ENCODE peak calls at places on chromosomes 16 and 17, in nine cellular contexts. One of them, this sample, is unnamed.
A peak's percentile ranks its signal among the peaks of the same experiment; 100 is the strongest.

GRCh38 chr17:38579934-38580333 is 25.8 kb downstream of the SRCIN1 start:
- DNase-seq in keratinocyte: no peak
- DNase-seq in mammary epithelial cell: peak; percentile 44
- DNase-seq in fibroblast of lung: no peak
- DNase-seq in IMR-90: peak; percentile 13
- DNase-seq in GM12878: no peak
- DNase-seq in kidney: no peak
- DNase-seq in neural progenitor cell: peak; percentile 67
- DNase-seq in endodermal cell: peak; percentile 94
- DNase-seq in this sample: peak; percentile 20

GRCh38 chr17:78347453-78347852 is 12.4 kb downstream of the SOCS3 start:
- DNase-seq in keratinocyte: no peak
- DNase-seq in mammary epithelial cell: no peak
- DNase-seq in fibroblast of lung: no peak
- DNase-seq in IMR-90: no peak
- DNase-seq in GM12878: no peak
- DNase-seq in kidney: peak; percentile 70
- DNase-seq in neural progenitor cell: no peak
- DNase-seq in endodermal cell: no peak
- DNase-seq in this sample: no peak

GRCh38 chr16:58464916-58465731 is 34.8 kb upstream of the NDRG4 start:
- DNase-seq in keratinocyte: no peak
- DNase-seq in mammary epithelial cell: no peak
- DNase-seq in fibroblast of lung: no peak
- DNase-seq in IMR-90: no peak
- DNase-seq in GM12878: no peak
- DNase-seq in kidney: no peak
- DNase-seq in neural progenitor cell: peak; percentile 69
- DNase-seq in endodermal cell: peak; percentile 87
- DNase-seq in this sample: no peak

GRCh38 chr17:31094600-31095238 is at the start of gene NF1:
- DNase-seq in keratinocyte: peak; percentile 65
- DNase-seq in mammary epithelial cell: peak; percentile 93
- DNase-seq in fibroblast of lung: peak; percentile 94
- DNase-seq in IMR-90: peak; percentile 94
- DNase-seq in GM12878: peak; percentile 63
- DNase-seq in kidney: peak; percentile 98
- DNase-seq in neural progenitor cell: peak; percentile 98
- DNase-seq in endodermal cell: peak; percentile 99
- DNase-seq in this sample: peak; percentile 94

GRCh38 chr17:57609878-57610270 is 135.2 kb downstream of the CCDC182 start:
- DNase-seq in keratinocyte: no peak
- DNase-seq in mammary epithelial cell: no peak
- DNase-seq in fibroblast of lung: no peak
- DNase-seq in IMR-90: no peak
- DNase-seq in GM12878: no peak
- DNase-seq in kidney: no peak
- DNase-seq in neural progenitor cell: no peak
- DNase-seq in endodermal cell: no peak
- DNase-seq in this sample: no peak

GRCh38 chr17:8701221-8701620 is 43.4 kb downstream of the CCDC42 start:
- DNase-seq in keratinocyte: no peak
- DNase-seq in mammary epithelial cell: no peak
- DNase-seq in fibroblast of lung: no peak
- DNase-seq in IMR-90: no peak
- DNase-seq in GM12878: no peak
- DNase-seq in kidney: no peak
- DNase-seq in neural progenitor cell: no peak
- DNase-seq in endodermal cell: peak; percentile 27
- DNase-seq in this sample: no peak

GRCh38 chr16:52068447-52069074 is 478.4 kb downstream of the TOX3 start:
- DNase-seq in keratinocyte: no peak
- DNase-seq in mammary epithelial cell: peak; percentile 10
- DNase-seq in fibroblast of lung: peak; percentile 20
- DNase-seq in IMR-90: peak; percentile 10
- DNase-seq in GM12878: no peak
- DNase-seq in kidney: no peak
- DNase-seq in neural progenitor cell: peak; percentile 72
- DNase-seq in endodermal cell: peak; percentile 74
- DNase-seq in this sample: no peak

GRCh38 chr17:7747586-7747985 is 30.0 kb downstream of the DNAH2 start:
- DNase-seq in keratinocyte: no peak
- DNase-seq in mammary epithelial cell: no peak
- DNase-seq in fibroblast of lung: peak; percentile 50
- DNase-seq in IMR-90: peak; percentile 72
- DNase-seq in GM12878: no peak
- DNase-seq in kidney: no peak
- DNase-seq in neural progenitor cell: no peak
- DNase-seq in endodermal cell: no peak
- DNase-seq in this sample: no peak

GRCh38 chr16:85663891-85664321 is 24.8 kb downstream of the GINS2 start:
- DNase-seq in keratinocyte: no peak
- DNase-seq in mammary epithelial cell: no peak
- DNase-seq in fibroblast of lung: peak; percentile 57
- DNase-seq in IMR-90: peak; percentile 28
- DNase-seq in GM12878: no peak
- DNase-seq in kidney: peak; percentile 53
- DNase-seq in neural progenitor cell: no peak
- DNase-seq in endodermal cell: no peak
- DNase-seq in this sample: no peak

GRCh38 chr16:56724191-56724590 is 5.7 kb upstream of the NUP93 start:
- DNase-seq in keratinocyte: no peak
- DNase-seq in mammary epithelial cell: no peak
- DNase-seq in fibroblast of lung: no peak
- DNase-seq in IMR-90: no peak
- DNase-seq in GM12878: no peak
- DNase-seq in kidney: no peak
- DNase-seq in neural progenitor cell: no peak
- DNase-seq in endodermal cell: no peak
- DNase-seq in this sample: no peak

GRCh38 chr16:65548470-65548869 is 426.6 kb upstream of the CDH11 start:
- DNase-seq in keratinocyte: no peak
- DNase-seq in mammary epithelial cell: no peak
- DNase-seq in fibroblast of lung: no peak
- DNase-seq in IMR-90: peak; percentile 13
- DNase-seq in GM12878: no peak
- DNase-seq in kidney: no peak
- DNase-seq in neural progenitor cell: peak; percentile 38
- DNase-seq in endodermal cell: peak; percentile 74
- DNase-seq in this sample: no peak

GRCh38 chr16:57271867-57272495 is 12.5 kb downstream of the PLLP start:
- DNase-seq in keratinocyte: no peak
- DNase-seq in mammary epithelial cell: no peak
- DNase-seq in fibroblast of lung: no peak
- DNase-seq in IMR-90: no peak
- DNase-seq in GM12878: no peak
- DNase-seq in kidney: peak; percentile 55
- DNase-seq in neural progenitor cell: no peak
- DNase-seq in endodermal cell: no peak
- DNase-seq in this sample: no peak

GRCh38 chr17:49106366-49107210 is 26.0 kb upstream of the B4GALNT2 start:
- DNase-seq in keratinocyte: no peak
- DNase-seq in mammary epithelial cell: peak; percentile 28
- DNase-seq in fibroblast of lung: peak; percentile 36
- DNase-seq in IMR-90: peak; percentile 83
- DNase-seq in GM12878: no peak
- DNase-seq in kidney: no peak
- DNase-seq in neural progenitor cell: no peak
- DNase-seq in endodermal cell: peak; percentile 74
- DNase-seq in this sample: no peak

GRCh38 chr17:66507103-66507923 is 204.9 kb downstream of the PRKCA start:
- DNase-seq in keratinocyte: no peak
- DNase-seq in mammary epithelial cell: peak; percentile 71
- DNase-seq in fibroblast of lung: peak; percentile 82
- DNase-seq in IMR-90: peak; percentile 75
- DNase-seq in GM12878: no peak
- DNase-seq in kidney: no peak
- DNase-seq in neural progenitor cell: no peak
- DNase-seq in endodermal cell: no peak
- DNase-seq in this sample: no peak

GRCh38 chr16:19419691-19420060 is 2.0 kb downstream of the TMC5 start:
- DNase-seq in keratinocyte: peak; percentile 44
- DNase-seq in mammary epithelial cell: peak; percentile 85
- DNase-seq in fibroblast of lung: peak; percentile 8
- DNase-seq in IMR-90: peak; percentile 4
- DNase-seq in GM12878: no peak
- DNase-seq in kidney: no peak
- DNase-seq in neural progenitor cell: no peak
- DNase-seq in endodermal cell: no peak
- DNase-seq in this sample: no peak

GRCh38 chr16:76784530-76784929 is 406.5 kb upstream of the MON1B start:
- DNase-seq in keratinocyte: no peak
- DNase-seq in mammary epithelial cell: no peak
- DNase-seq in fibroblast of lung: no peak
- DNase-seq in IMR-90: no peak
- DNase-seq in GM12878: no peak
- DNase-seq in kidney: no peak
- DNase-seq in neural progenitor cell: no peak
- DNase-seq in endodermal cell: no peak
- DNase-seq in this sample: no peak
- H3K9ac ChIP-seq in keratinocyte: no peak overlapping the region
- H3K9ac ChIP-seq in mammary epithelial cell: no peak overlapping the region
- H3K9ac ChIP-seq in fibroblast of lung: no peak overlapping the region
- H3K9ac ChIP-seq in IMR-90: no peak overlapping the region
- H3K9ac ChIP-seq in GM12878: no peak overlapping the region
- H3K9ac ChIP-seq in kidney: no peak overlapping the region
- H3K9ac ChIP-seq in neural progenitor cell: no peak overlapping the region
- H3K9ac ChIP-seq in endodermal cell: no peak overlapping the region
- H3K9ac ChIP-seq in this sample: no peak overlapping the region

DNA sequence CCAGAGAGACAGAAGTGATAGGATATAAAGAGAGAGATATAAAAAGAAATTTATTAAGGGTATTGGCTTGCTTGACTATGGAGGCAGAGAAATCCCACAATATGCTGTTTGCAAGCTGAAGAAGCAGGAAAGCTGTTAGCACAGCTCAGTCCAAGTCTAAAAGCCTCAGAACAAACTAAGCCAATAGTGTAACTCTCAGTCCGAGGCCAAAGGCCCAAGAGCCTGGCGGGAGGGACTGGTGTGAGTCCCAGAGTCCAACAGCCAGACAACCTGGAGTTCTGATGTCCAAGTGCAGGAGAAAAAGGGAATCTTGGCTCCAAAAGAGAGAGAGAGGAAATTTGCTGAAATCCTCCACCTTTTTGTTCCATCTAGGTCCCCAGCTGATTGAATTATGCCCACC is 30.3 kb upstream of the NACA2 start:
- DNase-seq in keratinocyte: no peak
- DNase-seq in mammary epithelial cell: no peak
- DNase-seq in fibroblast of lung: no peak
- DNase-seq in IMR-90: no peak
- DNase-seq in GM12878: no peak
- DNase-seq in kidney: no peak
- DNase-seq in neural progenitor cell: no peak
- DNase-seq in endodermal cell: no peak
- DNase-seq in this sample: no peak
- H3K9me3 ChIP-seq in keratinocyte: peaks cover 3% of the 10 kb centered on the region
- H3K9me3 ChIP-seq in mammary epithelial cell: peaks cover 3% of the 10 kb centered on the region
- H3K9me3 ChIP-seq in fibroblast of lung: no peaks in the 10 kb centered on the region
- H3K9me3 ChIP-seq in IMR-90: peaks cover 3% of the 10 kb centered on the region
- H3K9me3 ChIP-seq in GM12878: peaks cover 6% of the 10 kb centered on the region
- H3K9me3 ChIP-seq in kidney: peaks cover 4% of the 10 kb centered on the region
- H3K9me3 ChIP-seq in neural progenitor cell: peaks cover 9% of the 10 kb centered on the region
- H3K9me3 ChIP-seq in endodermal cell: peaks cover 10% of the 10 kb centered on the region
- H3K9me3 ChIP-seq in this sample: peaks cover 13% of the 10 kb centered on the region

GRCh38 chr16:3690991-3691720 is 26.2 kb downstream of the TRAP1 start:
- DNase-seq in keratinocyte: no peak
- DNase-seq in mammary epithelial cell: no peak
- DNase-seq in fibroblast of lung: peak; percentile 14
- DNase-seq in IMR-90: no peak
- DNase-seq in GM12878: no peak
- DNase-seq in kidney: peak; percentile 48
- DNase-seq in neural progenitor cell: no peak
- DNase-seq in endodermal cell: no peak
- DNase-seq in this sample: no peak
- H3K9ac ChIP-seq in keratinocyte: no peak overlapping the region
- H3K9ac ChIP-seq in mammary epithelial cell: no peak overlapping the region
- H3K9ac ChIP-seq in fibroblast of lung: no peak overlapping the region
- H3K9ac ChIP-seq in IMR-90: no peak overlapping the region
- H3K9ac ChIP-seq in GM12878: no peak overlapping the region
- H3K9ac ChIP-seq in kidney: no peak overlapping the region
- H3K9ac ChIP-seq in neural progenitor cell: no peak overlapping the region
- H3K9ac ChIP-seq in endodermal cell: no peak overlapping the region
- H3K9ac ChIP-seq in this sample: no peak overlapping the region

DNA sequence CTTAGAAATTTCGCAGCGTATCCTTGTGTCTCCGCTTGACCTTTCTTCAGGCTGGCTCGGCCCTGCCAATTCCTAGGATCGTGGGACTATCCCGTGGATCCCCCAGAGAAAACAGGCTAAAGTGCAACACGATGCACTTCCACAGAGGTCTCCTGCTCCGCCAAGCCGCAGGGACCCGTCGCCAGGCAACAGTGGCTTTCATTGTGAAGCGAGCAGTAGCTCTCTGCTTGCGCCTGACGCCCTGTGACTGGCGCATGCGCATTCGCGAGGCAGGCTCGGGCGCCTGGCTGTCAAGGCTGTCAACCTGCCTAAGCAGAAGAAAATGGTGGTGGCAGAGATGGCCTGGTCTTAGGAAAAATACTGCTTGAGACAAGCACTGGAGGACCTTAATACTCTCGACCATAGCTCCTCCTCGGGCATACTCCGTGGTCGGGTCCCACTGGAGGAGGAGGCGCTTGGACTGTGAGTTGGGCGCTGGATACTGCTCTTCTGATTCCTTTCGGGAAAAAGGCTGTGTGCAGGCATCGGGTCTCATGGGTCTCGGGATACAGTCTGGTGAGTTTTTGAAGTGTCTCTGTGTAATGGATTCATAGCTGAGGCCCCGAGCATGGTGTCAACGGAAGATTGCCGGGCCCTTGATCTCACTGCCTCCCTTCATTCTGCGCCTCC is 2336.1 kb downstream of the TP53TG3F start:
- DNase-seq in keratinocyte: no peak
- DNase-seq in mammary epithelial cell: no peak
- DNase-seq in fibroblast of lung: no peak
- DNase-seq in IMR-90: no peak
- DNase-seq in GM12878: no peak
- DNase-seq in kidney: peak; percentile 41
- DNase-seq in neural progenitor cell: no peak
- DNase-seq in endodermal cell: no peak
- DNase-seq in this sample: no peak
- H3K9me3 ChIP-seq in keratinocyte: no peaks in the 10 kb centered on the region
- H3K9me3 ChIP-seq in mammary epithelial cell: peaks cover 51% of the 10 kb centered on the region
- H3K9me3 ChIP-seq in fibroblast of lung: no peaks in the 10 kb centered on the region
- H3K9me3 ChIP-seq in IMR-90: peaks cover 34% of the 10 kb centered on the region
- H3K9me3 ChIP-seq in GM12878: no peaks in the 10 kb centered on the region
- H3K9me3 ChIP-seq in kidney: peaks cover 5% of the 10 kb centered on the region
- H3K9me3 ChIP-seq in neural progenitor cell: peaks cover 26% of the 10 kb centered on the region
- H3K9me3 ChIP-seq in endodermal cell: peaks cover 91% of the 10 kb centered on the region
- H3K9me3 ChIP-seq in this sample: peaks cover 58% of the 10 kb centered on the region

GRCh38 chr17:76492250-76492988 is 8.8 kb downstream of the RHBDF2 start:
- DNase-seq in keratinocyte: no peak
- DNase-seq in mammary epithelial cell: no peak
- DNase-seq in fibroblast of lung: no peak
- DNase-seq in IMR-90: no peak
- DNase-seq in GM12878: peak; percentile 58
- DNase-seq in kidney: peak; percentile 84
- DNase-seq in neural progenitor cell: no peak
- DNase-seq in endodermal cell: no peak
- DNase-seq in this sample: peak; percentile 30
- H3K9ac ChIP-seq in keratinocyte: peak overlapping the region; percentile 45
- H3K9ac ChIP-seq in mammary epithelial cell: no peak overlapping the region
- H3K9ac ChIP-seq in fibroblast of lung: peak overlapping the region; percentile 77
- H3K9ac ChIP-seq in IMR-90: no peak overlapping the region
- H3K9ac ChIP-seq in GM12878: peak overlapping the region; percentile 40
- H3K9ac ChIP-seq in kidney: peak overlapping the region; percentile 34
- H3K9ac ChIP-seq in neural progenitor cell: no peak overlapping the region
- H3K9ac ChIP-seq in endodermal cell: no peak overlapping the region
- H3K9ac ChIP-seq in this sample: no peak overlapping the region

This sample was measured in DND-41.